ENCODE peak calls at places on chromosome 19, in five cellular contexts. T, Y, Q, C and O are unnamed samples.
A peak's percentile ranks its signal among the peaks of the same experiment; 100 is the strongest.

GRCh38 chr19:51786651-51787494 is 8.1 kb upstream of the FPR3 start:
- DNase-seq in Q (no peak), Y (no peak), T (no peak), C (no peak), O (no peak)

GRCh38 chr19:10838377-10838776 is 2.4 kb upstream of the TMED1 start:
- DNase-seq in C (no peak), Y (no peak), T (no peak), Q (no peak), O (no peak)

GRCh38 chr19:30682576-30683536 is 310.7 kb downstream of the ZNF536 start:
- DNase-seq in Q (peak; percentile 63), C (peak; percentile 78), Y (peak; percentile 89), T (peak; percentile 64), O (peak; percentile 79)

GRCh38 chr19:3284759-3285646 is 60.5 kb downstream of the CELF5 start:
- DNase-seq in Y (peak; percentile 86), C (peak; percentile 72), Q (peak; percentile 90), T (peak; percentile 96), O (peak; percentile 46)

GRCh38 chr19:46296722-46297431 is at the start of gene HIF3A:
- DNase-seq in C (no peak), T (peak; percentile 14), Y (peak; percentile 87), Q (peak; percentile 79), O (peak; percentile 84)

GRCh38 chr19:48752511-48753365 is at the start of gene FUT1:
- DNase-seq in C (no peak), T (peak; percentile 61), Q (peak; percentile 83), Y (peak; percentile 60), O (peak; percentile 82)

GRCh38 chr19:12944064-12944674 is 1.5 kb upstream of the RAD23A start:
- DNase-seq in Q (no peak), T (no peak), C (no peak), Y (no peak), O (no peak)

GRCh38 chr19:44955500-44956439 is 590 bp downstream of the CLPTM1 start:
- DNase-seq in Q (no peak), C (no peak), T (peak; percentile 16), Y (no peak), O (no peak)

GRCh38 chr19:46159893-46160775 is 12.1 kb downstream of the IGFL2 start:
- DNase-seq in Y (no peak), Q (no peak), T (no peak), C (no peak), O (no peak)

GRCh38 chr19:44846455-44847143 is 502 bp downstream of the NECTIN2 start:
- DNase-seq in T (no peak), Q (peak; percentile 52), C (peak; percentile 16), Y (peak; percentile 49), O (no peak)